ENCODE peak calls at places on chromosomes 11 and 22, in four cellular contexts. Q, M, X and L are unnamed samples.

GRCh38 chr11:96155627-96156378 is 187.2 kb downstream of the MAML2 start:
- DNase-seq in Q (peak; percentile 30), M (peak; percentile 70), X (no peak), L (peak; percentile 34)

GRCh38 chr11:47325271-47326041 is 27.0 kb downstream of the MYBPC3 start:
- DNase-seq in Q (no peak), M (no peak), X (no peak), L (peak; percentile 78)

GRCh38 chr22:33706100-33706499 is 214.2 kb downstream of the LARGE1 start:
- DNase-seq in Q (no peak), M (no peak), X (no peak), L (no peak)

GRCh38 chr11:106077609-106078517 is at the start of gene AASDHPPT:
- DNase-seq in Q (peak; percentile 24), M (peak; percentile 13), X (no peak), L (peak; percentile 34)

GRCh38 chr11:102683277-102683676 is 22.3 kb downstream of the MMP27 start:
- DNase-seq in Q (no peak), M (no peak), X (no peak), L (no peak)

GRCh38 chr11:118304227-118304808 is at the start of gene CD3E:
- DNase-seq in Q (no peak), M (no peak), X (no peak), L (no peak)

GRCh38 chr11:68780829-68781228 is 29.5 kb upstream of the TESMIN start:
- DNase-seq in Q (peak; percentile 54), M (peak; percentile 93), X (no peak), L (peak; percentile 87)

GRCh38 chr22:42473484-42474193 is 41.4 kb upstream of the NFAM1 start:
- DNase-seq in Q (peak; percentile 39), M (peak; percentile 47), X (no peak), L (no peak)

GRCh38 chr11:82858133-82858532 is 42.1 kb downstream of the PRCP start:
- DNase-seq in Q (no peak), M (no peak), X (no peak), L (no peak)

GRCh38 chr11:12862761-12863469 is 146.2 kb upstream of the RASSF10 start:
- DNase-seq in Q (peak; percentile 58), M (peak; percentile 31), X (no peak), L (no peak)

GRCh38 chr22:28594784-28595324 is 84.8 kb downstream of the TTC28 start:
- DNase-seq in Q (peak; percentile 60), M (peak; percentile 16), X (peak; percentile 11), L (no peak)

GRCh38 chr11:111983187-111983986 is 41.8 kb upstream of the DLAT start:
- DNase-seq in Q (no peak), M (peak; percentile 41), X (no peak), L (peak; percentile 71)

GRCh38 chr11:112961146-112961668 is at the start of gene NCAM1:
- DNase-seq in Q (peak; percentile 89), M (peak; percentile 32), X (peak; percentile 21), L (peak; percentile 67)

GRCh38 chr22:27218521-27218920 is 561.1 kb downstream of the MIAT start:
- DNase-seq in Q (peak; percentile 47), M (no peak), X (no peak), L (no peak)
- TF ChIP-seq POLR2AphosphoS5 in Q (no peak), M (no peak), X (no peak), L (no peak)

GRCh38 chr11:18789942-18790341 is 1.7 kb downstream of the PTPN5 start:
- DNase-seq in Q (no peak), M (no peak), X (no peak), L (no peak)

GRCh38 chr11:18790820-18791174 is 801 bp downstream of the PTPN5 start:
- DNase-seq in Q (no peak), M (no peak), X (no peak), L (no peak)

GRCh38 chr11:18792827-18793226 is 1.2 kb upstream of the PTPN5 start:
- DNase-seq in Q (no peak), M (no peak), X (no peak), L (no peak)

GRCh38 chr11:18792066-18792591 is 531 bp upstream of the PTPN5 start:
- DNase-seq in Q (no peak), M (no peak), X (no peak), L (no peak)

GRCh38 chr11:18791175-18792065 is at the start of gene PTPN5:
- DNase-seq in Q (peak; percentile 66), M (no peak), X (peak; percentile 23), L (no peak)
- TF ChIP-seq POLR2AphosphoS5 in Q (no peak), M (no peak), X (no peak), L (no peak)

DNA sequence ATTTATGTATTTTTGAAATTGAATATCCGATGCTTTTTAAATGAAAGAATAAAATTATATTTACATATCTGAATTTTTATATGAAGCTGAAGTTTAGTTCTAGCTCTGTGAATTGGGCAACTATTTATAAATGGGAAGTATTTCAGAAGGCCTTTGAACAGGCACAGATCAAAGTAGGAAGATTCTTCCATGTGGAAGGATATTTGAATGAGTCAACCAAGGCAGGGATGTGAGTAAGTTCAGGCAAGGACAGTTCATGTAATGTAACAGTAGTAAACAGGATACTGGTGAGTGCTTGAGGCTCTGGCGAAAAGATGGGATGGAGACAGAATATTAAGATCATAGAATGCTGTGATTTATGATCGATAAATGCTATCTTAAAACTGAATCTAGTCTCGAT is 417.8 kb upstream of the CCDC179 start:
- DNase-seq in Q (no peak), M (no peak), X (no peak), L (no peak)
- TF ChIP-seq POLR2AphosphoS5 in Q (no peak), M (no peak), X (no peak), L (no peak)

GRCh38 chr11:70303070-70303469 is 32.6 kb downstream of the PPFIA1 start:
- DNase-seq in Q (no peak), M (no peak), X (no peak), L (no peak)
- TF ChIP-seq POLR2AphosphoS5 in Q (no peak), M (no peak), X (no peak), L (no peak)

GRCh38 chr11:64566042-64566914 is 24.7 kb upstream of the SLC22A12 start:
- DNase-seq in Q (peak; percentile 90), M (peak; percentile 67), X (no peak), L (peak; percentile 41)
- TF ChIP-seq POLR2AphosphoS5 in Q (no peak), M (no peak), X (no peak), L (no peak)

GRCh38 chr11:104895619-104896018 is 2.6 kb downstream of the CASP12 start:
- DNase-seq in Q (no peak), M (no peak), X (no peak), L (no peak)

GRCh38 chr11:104892723-104893511 is 5.3 kb downstream of the CASP12 start:
- DNase-seq in Q (no peak), M (no peak), X (no peak), L (no peak)

GRCh38 chr11:104893876-104894275 is 4.4 kb downstream of the CASP12 start:
- DNase-seq in Q (no peak), M (no peak), X (no peak), L (no peak)

DNA sequence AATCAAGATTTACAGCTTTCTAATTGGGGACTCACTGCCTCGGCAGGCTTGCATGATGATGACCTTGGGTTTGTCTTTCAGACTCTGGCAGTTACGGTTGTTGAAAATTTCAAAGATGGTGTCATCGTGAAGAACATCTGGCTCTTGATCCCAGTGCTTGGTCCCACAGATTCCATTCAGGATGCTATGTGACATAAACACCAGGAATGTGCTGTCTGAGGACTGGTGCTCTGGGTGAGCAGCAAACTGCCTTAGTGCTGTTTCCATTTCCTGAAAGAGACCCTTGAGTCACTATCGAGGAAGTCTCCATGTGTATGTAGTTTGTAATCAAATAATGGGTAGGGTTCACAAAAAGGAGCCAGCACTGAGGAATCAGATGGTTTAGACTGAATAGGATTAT is 7.1 kb downstream of the CASP12 start:
- DNase-seq in Q (no peak), M (no peak), X (no peak), L (no peak)
- TF ChIP-seq POLR2AphosphoS5 in Q (no peak), M (no peak), X (no peak), L (no peak)